ENCODE peak calls at places on chromosomes 11 and 22, in ten cellular contexts. One of them, this sample, is unnamed.
A peak's percentile ranks its signal among the peaks of the same experiment; 100 is the strongest.

GRCh38 chr22:43777204-43777671 is 34.9 kb downstream of the EFCAB6 start:
- DNase-seq in iPS-NIHi11: no peak
- DNase-seq in GOT3: no peak
- DNase-seq in hypothalamus: no peak
- DNase-seq in suprapubic skin: no peak
- DNase-seq in CD4-positive, alpha-beta T cell: no peak
- DNase-seq in kidney epithelial cell: peak; percentile 81
- DNase-seq in left colon: no peak
- DNase-seq in ELR: peak; percentile 37
- DNase-seq in activated effector memory CD4-positive, alpha-beta T cell treated with anti-CD3 and anti-CD28 coated beads, Interleukin-2, amount 50 U/mL, for 16 hours: no peak
- DNase-seq in this sample: peak; percentile 5

GRCh38 chr11:18706330-18707243 is 8.0 kb downstream of the TMEM86A start:
- DNase-seq in iPS-NIHi11: peak; percentile 82
- DNase-seq in GOT3: no peak
- DNase-seq in hypothalamus: no peak
- DNase-seq in suprapubic skin: peak; percentile 84
- DNase-seq in CD4-positive, alpha-beta T cell: peak; percentile 57
- DNase-seq in kidney epithelial cell: no peak
- DNase-seq in left colon: peak; percentile 75
- DNase-seq in ELR: peak; percentile 25
- DNase-seq in activated effector memory CD4-positive, alpha-beta T cell treated with anti-CD3 and anti-CD28 coated beads, Interleukin-2, amount 50 U/mL, for 16 hours: peak; percentile 83
- DNase-seq in this sample: no peak

GRCh38 chr11:61011239-61011870 is 39.9 kb downstream of the CD6 start:
- DNase-seq in iPS-NIHi11: no peak
- DNase-seq in GOT3: no peak
- DNase-seq in hypothalamus: no peak
- DNase-seq in suprapubic skin: no peak
- DNase-seq in CD4-positive, alpha-beta T cell: no peak
- DNase-seq in kidney epithelial cell: no peak
- DNase-seq in left colon: no peak
- DNase-seq in ELR: no peak
- DNase-seq in activated effector memory CD4-positive, alpha-beta T cell treated with anti-CD3 and anti-CD28 coated beads, Interleukin-2, amount 50 U/mL, for 16 hours: no peak
- DNase-seq in this sample: no peak

GRCh38 chr22:48379371-48379770 is 1448.3 kb downstream of the BRD1 start:
- DNase-seq in iPS-NIHi11: no peak
- DNase-seq in GOT3: no peak
- DNase-seq in hypothalamus: no peak
- DNase-seq in suprapubic skin: no peak
- DNase-seq in CD4-positive, alpha-beta T cell: no peak
- DNase-seq in kidney epithelial cell: no peak
- DNase-seq in left colon: no peak
- DNase-seq in ELR: no peak
- DNase-seq in activated effector memory CD4-positive, alpha-beta T cell treated with anti-CD3 and anti-CD28 coated beads, Interleukin-2, amount 50 U/mL, for 16 hours: peak; percentile 30
- DNase-seq in this sample: no peak

GRCh38 chr11:36149538-36150242 is 139.5 kb downstream of the COMMD9 start:
- DNase-seq in iPS-NIHi11: peak; percentile 81
- DNase-seq in GOT3: peak; percentile 42
- DNase-seq in hypothalamus: no peak
- DNase-seq in suprapubic skin: peak; percentile 68
- DNase-seq in CD4-positive, alpha-beta T cell: no peak
- DNase-seq in kidney epithelial cell: peak; percentile 97
- DNase-seq in left colon: peak; percentile 54
- DNase-seq in ELR: peak; percentile 99
- DNase-seq in activated effector memory CD4-positive, alpha-beta T cell treated with anti-CD3 and anti-CD28 coated beads, Interleukin-2, amount 50 U/mL, for 16 hours: peak; percentile 63
- DNase-seq in this sample: peak; percentile 92

GRCh38 chr22:41939981-41940852 is 6.7 kb downstream of the CENPM start:
- DNase-seq in iPS-NIHi11: no peak
- DNase-seq in GOT3: no peak
- DNase-seq in hypothalamus: no peak
- DNase-seq in suprapubic skin: no peak
- DNase-seq in CD4-positive, alpha-beta T cell: peak; percentile 92
- DNase-seq in kidney epithelial cell: no peak
- DNase-seq in left colon: peak; percentile 94
- DNase-seq in ELR: no peak
- DNase-seq in activated effector memory CD4-positive, alpha-beta T cell treated with anti-CD3 and anti-CD28 coated beads, Interleukin-2, amount 50 U/mL, for 16 hours: peak; percentile 98
- DNase-seq in this sample: no peak

GRCh38 chr11:64697663-64698375 is 25.2 kb downstream of the NRXN2 start:
- DNase-seq in iPS-NIHi11: no peak
- DNase-seq in GOT3: no peak
- DNase-seq in hypothalamus: no peak
- DNase-seq in suprapubic skin: no peak
- DNase-seq in CD4-positive, alpha-beta T cell: no peak
- DNase-seq in kidney epithelial cell: no peak
- DNase-seq in left colon: no peak
- DNase-seq in ELR: no peak
- DNase-seq in activated effector memory CD4-positive, alpha-beta T cell treated with anti-CD3 and anti-CD28 coated beads, Interleukin-2, amount 50 U/mL, for 16 hours: no peak
- DNase-seq in this sample: no peak

GRCh38 chr22:37968452-37969251 is 15.2 kb downstream of the POLR2F start:
- DNase-seq in iPS-NIHi11: no peak
- DNase-seq in GOT3: no peak
- DNase-seq in hypothalamus: no peak
- DNase-seq in suprapubic skin: no peak
- DNase-seq in CD4-positive, alpha-beta T cell: no peak
- DNase-seq in kidney epithelial cell: no peak
- DNase-seq in left colon: no peak
- DNase-seq in ELR: no peak
- DNase-seq in activated effector memory CD4-positive, alpha-beta T cell treated with anti-CD3 and anti-CD28 coated beads, Interleukin-2, amount 50 U/mL, for 16 hours: no peak
- DNase-seq in this sample: no peak

GRCh38 chr22:50016988-50017700 is 4.6 kb upstream of the IL17REL start:
- DNase-seq in iPS-NIHi11: peak; percentile 11
- DNase-seq in GOT3: no peak
- DNase-seq in hypothalamus: no peak
- DNase-seq in suprapubic skin: peak; percentile 39
- DNase-seq in CD4-positive, alpha-beta T cell: peak; percentile 18
- DNase-seq in kidney epithelial cell: no peak
- DNase-seq in left colon: no peak
- DNase-seq in ELR: peak; percentile 47
- DNase-seq in activated effector memory CD4-positive, alpha-beta T cell treated with anti-CD3 and anti-CD28 coated beads, Interleukin-2, amount 50 U/mL, for 16 hours: peak; percentile 87
- DNase-seq in this sample: no peak

GRCh38 chr22:26610983-26611382 is 6.8 kb downstream of the CRYBB1 start:
- DNase-seq in iPS-NIHi11: no peak
- DNase-seq in GOT3: no peak
- DNase-seq in hypothalamus: no peak
- DNase-seq in suprapubic skin: no peak
- DNase-seq in CD4-positive, alpha-beta T cell: no peak
- DNase-seq in kidney epithelial cell: no peak
- DNase-seq in left colon: no peak
- DNase-seq in ELR: peak; percentile 70
- DNase-seq in activated effector memory CD4-positive, alpha-beta T cell treated with anti-CD3 and anti-CD28 coated beads, Interleukin-2, amount 50 U/mL, for 16 hours: no peak
- DNase-seq in this sample: no peak

GRCh38 chr11:95149659-95150294 is 60.1 kb downstream of the ENDOD1 start:
- DNase-seq in iPS-NIHi11: peak; percentile 77
- DNase-seq in GOT3: no peak
- DNase-seq in hypothalamus: no peak
- DNase-seq in suprapubic skin: peak; percentile 70
- DNase-seq in CD4-positive, alpha-beta T cell: no peak
- DNase-seq in kidney epithelial cell: peak; percentile 50
- DNase-seq in left colon: peak; percentile 63
- DNase-seq in ELR: peak; percentile 16
- DNase-seq in activated effector memory CD4-positive, alpha-beta T cell treated with anti-CD3 and anti-CD28 coated beads, Interleukin-2, amount 50 U/mL, for 16 hours: no peak
- DNase-seq in this sample: peak; percentile 11

GRCh38 chr11:36364551-36364950 is 68.5 kb downstream of the PRR5L start:
- DNase-seq in iPS-NIHi11: no peak
- DNase-seq in GOT3: no peak
- DNase-seq in hypothalamus: no peak
- DNase-seq in suprapubic skin: no peak
- DNase-seq in CD4-positive, alpha-beta T cell: no peak
- DNase-seq in kidney epithelial cell: no peak
- DNase-seq in left colon: peak; percentile 69
- DNase-seq in ELR: peak; percentile 32
- DNase-seq in activated effector memory CD4-positive, alpha-beta T cell treated with anti-CD3 and anti-CD28 coated beads, Interleukin-2, amount 50 U/mL, for 16 hours: no peak
- DNase-seq in this sample: no peak

GRCh38 chr11:70233511-70233919 is 30.4 kb downstream of the FADD start:
- DNase-seq in iPS-NIHi11: no peak
- DNase-seq in GOT3: peak; percentile 14
- DNase-seq in hypothalamus: no peak
- DNase-seq in suprapubic skin: no peak
- DNase-seq in CD4-positive, alpha-beta T cell: no peak
- DNase-seq in kidney epithelial cell: peak; percentile 99
- DNase-seq in left colon: no peak
- DNase-seq in ELR: peak; percentile 96
- DNase-seq in activated effector memory CD4-positive, alpha-beta T cell treated with anti-CD3 and anti-CD28 coated beads, Interleukin-2, amount 50 U/mL, for 16 hours: no peak
- DNase-seq in this sample: peak; percentile 35

This sample was measured in T1000.